ENCODE peak calls at places on chromosomes 6 and 20, in seven cellular contexts. L is Jurkat, Clone E6-1; Y is left colon; E is MV-4-11; M is Daoy; W is skeletal muscle cell; I is activated gamma-delta T cell treated with Interleukin-2 at 50 U/mL for 16 hours. O is an unnamed sample.

GRCh38 chr6:50864601-50865000 is 45.9 kb downstream of the TFAP2B start:
- DNase-seq in I (no peak), W (no peak), M (no peak), L (no peak), E (no peak), Y (no peak), O (no peak)

GRCh38 chr6:52157301-52157930 is 28.8 kb upstream of the IL17A start:
- DNase-seq in Y (no peak), E (no peak), L (no peak), I (no peak), M (peak), W (no peak), O (no peak)

GRCh38 chr20:31985152-31985551 is 17.2 kb downstream of the XKR7 start:
- DNase-seq in Y (no peak), E (no peak), W (no peak), M (no peak), I (no peak), L (no peak), O (no peak)

GRCh38 chr6:105038259-105038658 is 81.4 kb downstream of the LIN28B start:
- DNase-seq in Y (no peak), W (no peak), E (no peak), L (no peak), I (no peak), M (no peak), O (no peak)

GRCh38 chr20:23212011-23212410 is 125.9 kb upstream of the CD93 start:
- DNase-seq in Y (no peak), W (no peak), I (no peak), M (no peak), E (peak), L (no peak), O (no peak)

GRCh38 chr6:14321992-14322772 is 204.6 kb downstream of the CD83 start:
- DNase-seq in Y (peak), I (no peak), M (no peak), W (no peak), L (no peak), E (no peak), O (no peak)

GRCh38 chr20:50049442-50050026 is 63.4 kb downstream of the UBE2V1 start:
- DNase-seq in W (no peak), Y (no peak), I (no peak), M (no peak), E (peak), L (no peak), O (no peak)

GRCh38 chr20:57907131-57908083 is 197.6 kb upstream of the PMEPA1 start:
- DNase-seq in M (no peak), W (no peak), I (no peak), L (no peak), Y (no peak), E (no peak), O (no peak)

GRCh38 chr6:79821859-79822258 is 125.5 kb downstream of the ELOVL4 start:
- DNase-seq in W (no peak), Y (no peak), L (no peak), M (peak), E (no peak), I (no peak), O (no peak)

GRCh38 chr6:44254957-44255808 is 2.1 kb downstream of the SLC35B2 start:
- DNase-seq in Y (no peak), M (peak), I (no peak), W (no peak), E (no peak), L (no peak), O (no peak)

GRCh38 chr6:26064619-26065257 is 22.5 kb upstream of the HFE start:
- DNase-seq in W (no peak), M (peak), E (peak), L (peak), Y (peak), I (peak), O (no peak)

GRCh38 chr6:167210375-167211295 is 52.9 kb upstream of the GPR31 start:
- DNase-seq in E (no peak), I (no peak), L (no peak), M (peak), Y (no peak), W (no peak), O (no peak)

GRCh38 chr6:113833537-113833936 is 23.6 kb upstream of the MARCKS start:
- DNase-seq in M (peak), W (peak), E (no peak), I (no peak), L (no peak), Y (no peak), O (no peak)

GRCh38 chr6:40962241-40962640 is 76.8 kb downstream of the UNC5CL start:
- DNase-seq in Y (no peak), I (no peak), E (peak), W (peak), L (peak), M (peak), O (no peak)

GRCh38 chr20:9374480-9374879 is 139.9 kb upstream of the LAMP5 start:
- DNase-seq in W (no peak), L (no peak), M (no peak), E (no peak), Y (no peak), I (no peak), O (no peak)

GRCh38 chr20:37745553-37745952 is 51.7 kb downstream of the CTNNBL1 start:
- DNase-seq in I (no peak), E (no peak), Y (no peak), W (no peak), M (no peak), L (peak), O (no peak)